ENCODE peak calls at places on chromosomes 1 and 21, in six cellular contexts. O is SJCRH30, N is HTR-8/SVneo, R is left ventricle myocardium inferior, V is lung microvascular endothelial cell, E is GM12878. F is an unnamed sample.

GRCh38 chr1:57086141-57086540 is 120.3 kb upstream of the C8B start:
- DNase-seq in R (no peak), N (no peak), E (no peak), O (no peak), V (no peak), F (no peak)

GRCh38 chr1:46532498-46533178 is 18.8 kb downstream of the KNCN start:
- DNase-seq in O (no peak), N (peak), R (peak), E (no peak), V (peak), F (peak)

GRCh38 chr21:29928537-29928936 is 11.3 kb downstream of the GRIK1 start:
- DNase-seq in O (no peak), R (no peak), V (no peak), E (no peak), N (no peak), F (no peak)

GRCh38 chr21:32929633-32930038 is 96.1 kb upstream of the OLIG2 start:
- DNase-seq in V (no peak), R (no peak), O (no peak), N (no peak), E (peak), F (no peak)

GRCh38 chr1:74586253-74586897 is 74.0 kb upstream of the LRRC53 start:
- DNase-seq in N (no peak), R (no peak), O (no peak), V (no peak), E (no peak), F (no peak)

GRCh38 chr1:226639631-226640061 is 91.1 kb downstream of the STUM start:
- DNase-seq in E (no peak), V (no peak), R (no peak), O (no peak), N (no peak), F (no peak)

GRCh38 chr1:93740141-93740540 is 58.5 kb upstream of the BCAR3 start:
- DNase-seq in O (no peak), N (no peak), R (no peak), V (no peak), E (no peak), F (no peak)

GRCh38 chr1:180435566-180435965 is 66.8 kb downstream of the ACBD6 start:
- DNase-seq in N (no peak), E (no peak), R (no peak), O (peak), V (no peak), F (peak)

GRCh38 chr1:16145988-16146887 is 9.6 kb downstream of the EPHA2 start:
- DNase-seq in N (peak), E (no peak), R (peak), O (peak), V (peak), F (no peak)

GRCh38 chr21:26939532-26940181 is 27.2 kb downstream of the ADAMTS5 start:
- DNase-seq in R (peak), V (no peak), N (no peak), O (no peak), E (no peak), F (no peak)

GRCh38 chr1:53587252-53587992 is 128.2 kb downstream of the DMRTB1 start:
- DNase-seq in V (no peak), O (no peak), R (no peak), N (no peak), E (no peak), F (no peak)

GRCh38 chr1:83704350-83704749 is 294.6 kb downstream of the TTLL7 start:
- DNase-seq in V (no peak), N (no peak), R (no peak), E (no peak), O (no peak), F (no peak)

GRCh38 chr1:54798769-54799641 is 2.1 kb downstream of the TTC22 start:
- DNase-seq in O (peak), E (peak), V (peak), N (no peak), R (no peak), F (no peak)

GRCh38 chr1:208988811-208989222 is 594.7 kb upstream of the CAMK1G start:
- DNase-seq in O (peak), N (peak), E (peak), R (no peak), V (peak), F (no peak)

GRCh38 chr1:172929006-172929405 is 121.7 kb downstream of the TNFSF18 start:
- DNase-seq in N (no peak), R (no peak), E (no peak), O (no peak), V (no peak), F (no peak)

GRCh38 chr1:210477328-210477924 is 148.7 kb downstream of the HHAT start:
- DNase-seq in O (no peak), N (peak), V (no peak), R (no peak), E (no peak), F (no peak)

GRCh38 chr1:69982992-69983391 is 222.4 kb downstream of the LRRC40 start:
- DNase-seq in E (no peak), O (no peak), R (no peak), V (no peak), N (peak), F (no peak)

GRCh38 chr1:51814513-51814912 is 64.0 kb downstream of the NRDC start:
- DNase-seq in V (no peak), O (no peak), N (no peak), E (no peak), R (no peak), F (no peak)

GRCh38 chr1:214446772-214447556 is 104.4 kb downstream of the PTPN14 start:
- DNase-seq in O (peak), V (peak), R (no peak), E (no peak), N (peak), F (no peak)

GRCh38 chr1:184163674-184164470 is 112.3 kb downstream of the TSEN15 start:
- DNase-seq in O (no peak), R (no peak), N (peak), V (peak), E (peak), F (no peak)

GRCh38 chr1:230424440-230425251 is 1.5 kb downstream of the PGBD5 start:
- DNase-seq in N (no peak), O (peak), E (no peak), V (no peak), R (no peak), F (no peak)